ENCODE peak calls at places on chromosomes 1 and 21, in five cellular contexts. E is SK-N-SH, T is K562, J is GM12878, L is HepG2. W is an unnamed sample.

GRCh38 chr1:171841050-171841910 is at the start of gene DNM3:
- DNase-seq in E (peak; percentile 97), T (peak; percentile 96), J (no peak), L (no peak), W (peak; percentile 67)

GRCh38 chr1:61277129-61277801 is 194.9 kb downstream of the NFIA start:
- DNase-seq in E (no peak), T (no peak), J (no peak), L (no peak), W (no peak)

GRCh38 chr21:45482899-45483821 is 59.1 kb downstream of the SLC19A1 start:
- DNase-seq in E (no peak), T (peak; percentile 48), J (no peak), L (no peak), W (no peak)

GRCh38 chr1:53294557-53294956 is 33.3 kb downstream of the LRP8 start:
- DNase-seq in E (no peak), T (no peak), J (no peak), L (no peak), W (peak; percentile 78)

GRCh38 chr1:33872681-33873080 is 8.8 kb downstream of the HMGB4 start:
- DNase-seq in E (no peak), T (no peak), J (no peak), L (no peak), W (no peak)

GRCh38 chr1:67997746-67998145 is 52.7 kb downstream of the DIRAS3 start:
- DNase-seq in E (no peak), T (no peak), J (no peak), L (no peak), W (no peak)

GRCh38 chr21:37511848-37512247 is 145.3 kb downstream of the DYRK1A start:
- DNase-seq in E (no peak), T (no peak), J (no peak), L (no peak), W (no peak)

GRCh38 chr1:204760350-204761134 is 75.0 kb upstream of the LRRN2 start:
- DNase-seq in E (no peak), T (no peak), J (no peak), L (no peak), W (peak; percentile 1)

GRCh38 chr21:42844411-42845113 is 34.8 kb downstream of the WDR4 start:
- DNase-seq in E (peak; percentile 15), T (no peak), J (no peak), L (no peak), W (no peak)

GRCh38 chr1:236181059-236181458 is 38.7 kb downstream of the GPR137B start:
- DNase-seq in E (no peak), T (no peak), J (no peak), L (no peak), W (peak; percentile 33)
- TF ChIP-seq MXI1 in E (no peak), T (no peak), J (no peak), L (no peak), W (no peak)

GRCh38 chr1:7580923-7581753 is 190.0 kb upstream of the VAMP3 start:
- DNase-seq in E (no peak), T (no peak), J (no peak), L (no peak), W (no peak)

GRCh38 chr1:7579831-7580804 is 191.0 kb upstream of the VAMP3 start:
- DNase-seq in E (no peak), T (no peak), J (no peak), L (no peak), W (no peak)

GRCh38 chr1:7576946-7577657 is 194.0 kb upstream of the VAMP3 start:
- DNase-seq in E (no peak), T (peak; percentile 51), J (no peak), L (no peak), W (peak; percentile 53)

GRCh38 chr1:7579016-7579415 is 192.1 kb upstream of the VAMP3 start:
- DNase-seq in E (no peak), T (no peak), J (no peak), L (no peak), W (no peak)

DNA sequence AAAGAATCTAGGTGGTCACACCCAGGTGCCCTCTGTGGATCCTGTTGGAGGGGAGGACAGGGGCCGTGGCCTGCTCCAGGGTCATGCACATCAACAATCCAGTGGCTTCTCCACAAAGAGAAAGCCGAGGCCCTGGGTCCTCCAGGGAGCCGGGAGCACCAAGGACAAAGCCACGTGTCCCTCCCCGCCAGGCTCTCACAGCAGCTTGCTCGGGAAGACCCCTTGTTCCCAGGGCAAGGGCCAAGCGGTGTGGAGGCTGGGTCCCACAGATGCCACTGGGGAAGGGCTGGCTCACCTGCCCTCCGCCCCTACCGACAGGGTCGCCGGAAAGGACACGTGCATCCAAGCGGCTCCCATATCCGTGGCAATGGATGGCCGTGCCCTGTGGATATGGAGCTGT is 192.9 kb upstream of the VAMP3 start:
- DNase-seq in E (no peak), T (no peak), J (no peak), L (no peak), W (no peak)
- TF ChIP-seq MXI1 in E (no peak), T (no peak), J (no peak), L (no peak), W (no peak)

GRCh38 chr21:40053007-40053406 is 185.8 kb downstream of the PCP4 start:
- DNase-seq in E (peak; percentile 32), T (no peak), J (no peak), L (no peak), W (no peak)

GRCh38 chr21:40054403-40054802 is 187.2 kb downstream of the PCP4 start:
- DNase-seq in E (no peak), T (no peak), J (no peak), L (no peak), W (no peak)

GRCh38 chr21:40049959-40050290 is 182.7 kb downstream of the PCP4 start:
- DNase-seq in E (no peak), T (no peak), J (no peak), L (no peak), W (no peak)

GRCh38 chr21:40051801-40052200 is 184.6 kb downstream of the PCP4 start:
- DNase-seq in E (no peak), T (no peak), J (no peak), L (no peak), W (no peak)

DNA sequence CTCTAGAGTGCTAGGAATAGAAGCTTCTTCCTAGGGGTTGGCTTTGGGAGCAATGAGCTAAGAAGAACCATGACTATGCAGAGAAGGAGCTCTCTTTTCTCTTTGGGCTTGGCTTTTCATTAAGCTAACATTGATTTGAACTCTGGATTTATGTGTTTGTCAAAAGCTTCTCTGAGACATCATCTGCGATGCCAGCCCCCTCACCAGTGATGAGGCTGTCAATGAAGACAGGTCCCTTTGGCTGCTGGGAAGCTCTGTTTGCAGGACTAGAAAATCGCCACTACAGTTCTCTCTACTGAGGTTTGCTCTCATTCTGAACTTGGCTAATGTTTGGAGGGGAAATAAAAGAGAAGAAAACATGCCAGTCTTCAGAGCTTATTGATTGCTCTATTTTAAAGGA is 185.0 kb downstream of the PCP4 start:
- DNase-seq in E (no peak), T (no peak), J (no peak), L (no peak), W (no peak)
- TF ChIP-seq MXI1 in E (no peak), T (no peak), J (no peak), L (no peak), W (no peak)

GRCh38 chr1:20753589-20753988 is 21.1 kb upstream of the SH2D5 start:
- DNase-seq in E (no peak), T (no peak), J (no peak), L (no peak), W (peak; percentile 70)
- TF ChIP-seq MXI1 in E (no peak), T (no peak), J (no peak), L (no peak), W (no peak)

DNA sequence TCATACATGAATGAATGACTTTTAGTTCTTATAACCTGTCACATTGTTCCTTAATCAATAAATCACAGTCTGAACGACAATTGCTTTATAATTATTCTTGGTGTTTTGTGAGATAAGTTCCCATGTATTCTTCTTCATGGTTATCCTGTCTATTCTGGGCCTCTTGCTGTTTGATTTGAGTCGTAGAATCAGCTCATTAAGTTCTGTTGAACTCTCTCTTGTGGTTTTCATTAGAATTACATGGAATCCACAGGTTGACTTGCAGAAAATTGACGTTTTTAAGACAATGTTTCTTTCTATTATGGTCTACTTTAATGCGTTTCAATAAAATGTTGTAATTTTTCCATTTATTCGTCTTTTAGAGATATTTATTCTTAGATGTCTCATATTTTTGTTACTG is 4.0 kb upstream of the LCE1A start:
- DNase-seq in E (no peak), T (no peak), J (no peak), L (no peak), W (no peak)
- TF ChIP-seq MXI1 in E (no peak), T (no peak), J (no peak), L (no peak), W (no peak)